ENCODE peak calls at places on chromosome 1, in five cellular contexts. U, X, O, N and F are unnamed samples.
A peak's percentile ranks its signal among the peaks of the same experiment; 100 is the strongest.

GRCh38 chr1:246454655-246455054 is 52.4 kb downstream of the SMYD3 start:
- ATAC-seq in U (no peak), X (no peak), O (no peak), N (no peak), F (no peak)

GRCh38 chr1:145837658-145838057 is 7.8 kb upstream of the NUDT17 start:
- ATAC-seq in U (no peak), O (no peak), X (no peak), N (no peak), F (no peak)

GRCh38 chr1:222909586-222909985 is 94.7 kb downstream of the DISP1 start:
- ATAC-seq in N (no peak), X (no peak), U (peak; percentile 72), O (no peak), F (no peak)

GRCh38 chr1:39173995-39174380 is 30.5 kb upstream of the MACF1 start:
- ATAC-seq in U (peak; percentile 71), X (no peak), N (no peak), O (no peak), F (no peak)

GRCh38 chr1:170146861-170147260 is 1.1 kb downstream of the NTMT2 start:
- ATAC-seq in O (no peak), N (no peak), U (no peak), X (no peak), F (no peak)

GRCh38 chr1:11143907-11144306 is 44.2 kb upstream of the EXOSC10 start:
- ATAC-seq in N (no peak), U (peak; percentile 72), O (no peak), X (no peak), F (peak; percentile 41)

GRCh38 chr1:221972262-221973235 is 230.7 kb upstream of the DUSP10 start:
- ATAC-seq in O (no peak), U (no peak), X (no peak), N (no peak), F (no peak)

GRCh38 chr1:64427879-64428278 is 42.0 kb upstream of the CACHD1 start:
- ATAC-seq in U (no peak), X (no peak), O (no peak), N (no peak), F (no peak)

GRCh38 chr1:52674497-52675384 is 23.4 kb downstream of the COA7 start:
- ATAC-seq in O (peak; percentile 82), N (no peak), U (no peak), X (peak; percentile 85), F (no peak)

GRCh38 chr1:219206350-219206749 is 32.7 kb downstream of the LYPLAL1 start:
- ATAC-seq in U (no peak), X (no peak), N (no peak), O (no peak), F (no peak)

GRCh38 chr1:218384576-218384975 is 39.4 kb downstream of the TGFB2 start:
- ATAC-seq in O (no peak), X (no peak), N (no peak), U (no peak), F (no peak)

GRCh38 chr1:226051356-226051755 is 11.2 kb upstream of the H3-3A start:
- ATAC-seq in O (no peak), N (no peak), X (no peak), U (no peak), F (no peak)

GRCh38 chr1:48202030-48202752 is 20.3 kb upstream of the SLC5A9 start:
- ATAC-seq in U (peak; percentile 62), X (peak; percentile 82), O (peak; percentile 23), N (peak; percentile 63), F (peak; percentile 42)

GRCh38 chr1:10541286-10541685 is 66.5 kb downstream of the PEX14 start:
- ATAC-seq in N (no peak), O (no peak), U (no peak), X (no peak), F (no peak)

GRCh38 chr1:187390157-187390556 is 561.4 kb downstream of the PLA2G4A start:
- ATAC-seq in X (peak; percentile 60), U (no peak), N (no peak), O (no peak), F (no peak)

GRCh38 chr1:180937012-180937372 is 24.3 kb downstream of the KIAA1614 start:
- ATAC-seq in N (no peak), U (no peak), X (no peak), O (no peak), F (no peak)

GRCh38 chr1:229279242-229279641 is 8.3 kb downstream of the RAB4A start:
- ATAC-seq in U (no peak), O (no peak), N (no peak), X (no peak), F (no peak)

GRCh38 chr1:179828554-179829110 is 49.0 kb downstream of the TOR1AIP2 start:
- ATAC-seq in N (no peak), X (no peak), U (no peak), O (no peak), F (no peak)

GRCh38 chr1:116417678-116418077 is 44.6 kb downstream of the ATP1A1 start:
- ATAC-seq in U (no peak), O (no peak), X (peak; percentile 9), N (no peak), F (no peak)

GRCh38 chr1:228666686-228667085 is 68.6 kb upstream of the RHOU start:
- ATAC-seq in U (no peak), N (no peak), X (no peak), O (no peak), F (no peak)

GRCh38 chr1:173341307-173341706 is 134.2 kb upstream of the TNFSF4 start:
- ATAC-seq in N (no peak), O (no peak), U (peak; percentile 89), X (no peak), F (no peak)

GRCh38 chr1:178609015-178609414 is 96.1 kb downstream of the TEX35 start:
- ATAC-seq in O (no peak), U (no peak), N (no peak), X (no peak), F (no peak)

GRCh38 chr1:14616997-14617396 is 18.5 kb downstream of the KAZN start:
- ATAC-seq in X (no peak), N (no peak), O (no peak), U (no peak), F (no peak)

GRCh38 chr1:11880911-11881748 is 22.4 kb upstream of the NPPB start:
- ATAC-seq in U (peak; percentile 86), X (no peak), O (no peak), N (no peak), F (no peak)

GRCh38 chr1:19511117-19511516 is 25.8 kb upstream of the CAPZB start:
- ATAC-seq in O (no peak), U (no peak), N (no peak), X (no peak), F (no peak)

GRCh38 chr1:107623431-107623830 is 341.5 kb downstream of the VAV3 start:
- ATAC-seq in X (no peak), O (no peak), U (no peak), N (no peak), F (no peak)

GRCh38 chr1:6248798-6249731 is 5.1 kb downstream of the HES3 start:
- ATAC-seq in O (no peak), X (peak; percentile 50), N (no peak), U (no peak), F (no peak)

GRCh38 chr1:147389532-147390184 is 147.2 kb downstream of the CHD1L start:
- ATAC-seq in X (peak; percentile 89), U (peak; percentile 34), O (peak; percentile 63), N (peak; percentile 67), F (no peak)

GRCh38 chr1:161133220-161133740 is 813 bp upstream of the DEDD start:
- ATAC-seq in X (peak; percentile 61), U (no peak), N (peak; percentile 2), O (peak; percentile 1), F (no peak)

GRCh38 chr1:160047116-160047991 is 15.6 kb upstream of the PIGM start:
- ATAC-seq in O (no peak), N (no peak), X (no peak), U (no peak), F (no peak)

GRCh38 chr1:22930235-22930912 is 42.3 kb downstream of the LACTBL1 start:
- ATAC-seq in X (peak; percentile 96), N (no peak), U (peak; percentile 72), O (no peak), F (no peak)

GRCh38 chr1:93980320-93980744 is 71.1 kb upstream of the GCLM start:
- ATAC-seq in N (no peak), U (peak; percentile 21), X (peak; percentile 90), O (no peak), F (no peak)

GRCh38 chr1:169866577-169866976 is 27.1 kb downstream of the SCYL3 start:
- ATAC-seq in U (no peak), X (no peak), O (no peak), N (no peak), F (no peak)

GRCh38 chr1:76868916-76869315 is 1.6 kb downstream of the ST6GALNAC5 start:
- ATAC-seq in O (no peak), N (no peak), X (no peak), U (no peak), F (no peak)

GRCh38 chr1:33133478-33134105 is 48.3 kb downstream of the TRIM62 start:
- ATAC-seq in X (no peak), U (no peak), N (no peak), O (no peak), F (no peak)